ENCODE peak calls at places on chromosome 13, in five cellular contexts. X, T, V, P and A are unnamed samples.

GRCh38 chr13:60755380-60756163 is 358.6 kb downstream of the TDRD3 start:
- DNase-seq in X (no peak), T (no peak), P (no peak), V (no peak), A (no peak)

GRCh38 chr13:101416181-101417042 is at the start of gene NALCN:
- DNase-seq in X (no peak), P (peak; percentile 22), V (no peak), T (peak; percentile 18), A (no peak)

GRCh38 chr13:111322916-111323331 is 2.5 kb downstream of the TEX29 start:
- DNase-seq in V (no peak), T (no peak), P (no peak), X (no peak), A (peak; percentile 33)

GRCh38 chr13:73421310-73421912 is 362.6 kb downstream of the KLF5 start:
- DNase-seq in X (peak; percentile 2), V (no peak), T (peak; percentile 22), P (no peak), A (no peak)

GRCh38 chr13:99307648-99308339 is 595 bp upstream of the GPR183 start:
- DNase-seq in P (no peak), X (peak; percentile 62), T (peak; percentile 75), V (no peak), A (peak; percentile 84)

GRCh38 chr13:79442706-79443105 is 36.7 kb upstream of the RBM26 start:
- DNase-seq in X (no peak), T (no peak), P (no peak), V (no peak), A (no peak)

GRCh38 chr13:54402495-54402894 is 1373.9 kb downstream of the OLFM4 start:
- DNase-seq in P (no peak), V (no peak), X (no peak), T (no peak), A (no peak)

GRCh38 chr13:67554296-67554695 is 324.2 kb upstream of the PCDH9 start:
- DNase-seq in X (peak; percentile 3), T (peak; percentile 31), V (no peak), P (no peak), A (no peak)

GRCh38 chr13:19184176-19184575 is 2.6 kb upstream of the TUBA3C start:
- DNase-seq in X (no peak), V (no peak), P (no peak), T (no peak), A (no peak)

GRCh38 chr13:23020246-23020843 is 160.4 kb upstream of the SGCG start:
- DNase-seq in X (peak; percentile 67), T (peak; percentile 69), P (no peak), V (no peak), A (no peak)

GRCh38 chr13:40985596-40986327 is 33.4 kb downstream of the ELF1 start:
- DNase-seq in V (no peak), T (no peak), P (no peak), X (no peak), A (no peak)

GRCh38 chr13:47903836-47904235 is 97.2 kb downstream of the SUCLA2 start:
- DNase-seq in X (peak; percentile 52), V (no peak), P (no peak), T (peak; percentile 83), A (no peak)

GRCh38 chr13:111512707-111513106 is 192.3 kb downstream of the TEX29 start:
- DNase-seq in X (no peak), T (no peak), V (no peak), P (no peak), A (no peak)

GRCh38 chr13:30370146-30370545 is 52.1 kb upstream of the UBE2L5 start:
- DNase-seq in T (no peak), X (no peak), P (no peak), V (no peak), A (no peak)

GRCh38 chr13:98445340-98446233 is 131.3 kb downstream of the STK24 start:
- DNase-seq in X (peak; percentile 59), P (peak; percentile 72), V (peak; percentile 66), T (peak; percentile 62), A (peak; percentile 71)

GRCh38 chr13:43258771-43259170 is 235.4 kb downstream of the DNAJC15 start:
- DNase-seq in V (no peak), T (no peak), X (no peak), P (no peak), A (no peak)

GRCh38 chr13:80040219-80040976 is 300.5 kb downstream of the SPRY2 start:
- DNase-seq in X (peak; percentile 90), T (peak; percentile 88), V (no peak), P (no peak), A (no peak)

GRCh38 chr13:30616927-30617314 is 799 bp upstream of the USPL1 start:
- DNase-seq in X (peak; percentile 97), V (no peak), P (peak; percentile 45), T (peak; percentile 96), A (peak; percentile 79)

GRCh38 chr13:51778407-51778806 is 25.6 kb downstream of the DHRS12 start:
- DNase-seq in P (no peak), T (no peak), V (no peak), X (no peak), A (no peak)

GRCh38 chr13:51782026-51782710 is 21.8 kb downstream of the DHRS12 start:
- DNase-seq in V (no peak), X (no peak), P (no peak), T (no peak), A (no peak)

GRCh38 chr13:51781246-51782022 is 22.5 kb downstream of the DHRS12 start:
- DNase-seq in X (peak; percentile 33), T (peak; percentile 57), V (no peak), P (no peak), A (no peak)

GRCh38 chr13:51777921-51778320 is 26.0 kb downstream of the DHRS12 start:
- DNase-seq in V (no peak), T (no peak), X (no peak), P (no peak), A (no peak)

GRCh38 chr13:51780099-51780498 is 23.9 kb downstream of the DHRS12 start:
- DNase-seq in X (no peak), T (no peak), P (no peak), V (no peak), A (no peak)
- TF ChIP-seq CTCF in X (no peak), T (no peak), P (no peak), V (no peak), A (no peak)

DNA sequence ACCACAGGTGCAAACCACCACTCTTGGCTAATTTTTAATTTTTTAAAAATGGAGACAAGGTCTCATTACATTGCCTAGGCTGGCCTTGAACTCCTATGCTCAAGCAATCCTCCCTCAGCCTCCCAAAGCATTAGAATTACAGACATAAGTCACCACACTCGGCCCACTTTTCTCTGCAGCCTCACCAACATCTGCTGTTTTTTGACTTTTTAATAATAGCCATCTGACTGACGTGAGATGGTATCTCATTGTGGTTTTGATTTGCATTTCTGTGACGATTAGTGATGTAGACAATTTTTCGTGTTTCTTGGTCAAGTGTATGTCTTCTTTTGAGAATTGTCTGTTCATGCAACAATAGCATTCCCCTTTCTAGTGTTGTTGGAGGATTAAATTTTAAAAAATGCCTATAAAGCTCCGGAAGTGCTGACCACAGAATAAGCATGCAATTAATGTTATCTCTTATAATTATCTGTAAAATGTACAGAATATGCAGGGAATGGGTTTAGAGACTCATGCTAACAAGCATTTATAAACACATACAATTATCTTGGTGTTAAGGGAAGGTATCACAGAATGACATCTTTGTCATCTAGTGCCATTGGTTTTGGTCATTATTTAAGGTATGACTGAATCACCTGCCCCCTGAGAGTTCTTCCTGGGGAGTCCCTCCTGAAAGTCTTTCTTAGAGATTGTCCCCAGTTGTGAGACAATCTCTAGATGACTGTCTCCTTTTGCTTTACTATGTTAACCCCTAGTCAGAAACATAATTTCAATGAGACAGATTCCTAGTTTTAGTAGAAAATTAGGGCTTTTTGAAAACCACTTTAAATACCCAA is 118.5 kb upstream of the SERTM1 start:
- DNase-seq in T (no peak), P (no peak), V (no peak), X (no peak), A (no peak)
- TF ChIP-seq CTCF in T (no peak), P (no peak), V (no peak), X (no peak), A (no peak)

GRCh38 chr13:31742102-31742695 is 2.9 kb downstream of the RXFP2 start:
- DNase-seq in P (peak; percentile 45), T (peak; percentile 82), V (peak; percentile 51), X (peak; percentile 84), A (peak; percentile 55)
- TF ChIP-seq CTCF in P (peak; percentile 99), T (peak; percentile 99), V (peak; percentile 99), X (peak; percentile 96), A (peak; percentile 99)

GRCh38 chr13:112931028-112931934 is 37.7 kb upstream of the MCF2L start:
- DNase-seq in T (peak; percentile 88), V (no peak), X (peak; percentile 81), P (no peak), A (no peak)
- TF ChIP-seq CTCF in T (peak; percentile 87), V (no peak), X (peak; percentile 85), P (peak; percentile 69), A (no peak)